ENCODE peak calls at places on chromosome 12, in nine cellular contexts. H, E, D, N, C, Q, W, R and M are unnamed samples.

GRCh38 chr12:132210223-132211055 is 66.2 kb downstream of the NOC4L start:
- DNase-seq in N (peak), R (no peak), W (no peak), E (no peak), C (no peak), Q (no peak), H (no peak), D (no peak), M (no peak)

GRCh38 chr12:67650528-67651379 is 2.2 kb downstream of the DYRK2 start:
- DNase-seq in C (no peak), E (no peak), N (no peak), R (no peak), Q (no peak), W (no peak), H (no peak), D (no peak), M (no peak)

GRCh38 chr12:48999371-49000131 is at the start of gene DDN:
- DNase-seq in H (no peak), N (no peak), R (peak), C (no peak), Q (no peak), D (no peak), E (peak), W (no peak), M (no peak)

GRCh38 chr12:109462868-109463692 is 14.0 kb downstream of the KCTD10 start:
- DNase-seq in E (peak), W (peak), N (peak), D (peak), R (no peak), Q (no peak), C (peak), H (no peak), M (no peak)

GRCh38 chr12:109744991-109745942 is 31.6 kb downstream of the FAM222A start:
- DNase-seq in H (no peak), W (peak), C (peak), E (peak), R (no peak), Q (no peak), D (no peak), N (peak), M (no peak)

GRCh38 chr12:47970843-47971242 is 7.4 kb downstream of the TMEM106C start:
- DNase-seq in D (no peak), H (no peak), Q (no peak), N (no peak), W (no peak), E (no peak), C (no peak), R (no peak), M (no peak)

GRCh38 chr12:50057000-50057841 is at the start of gene ASIC1:
- DNase-seq in N (peak), R (peak), W (peak), H (peak), Q (peak), D (no peak), E (peak), C (peak), M (peak)

GRCh38 chr12:13390381-13390856 is 193.9 kb downstream of the EMP1 start:
- DNase-seq in C (peak), E (peak), N (peak), W (peak), Q (peak), R (no peak), H (no peak), D (peak), M (no peak)

GRCh38 chr12:29380536-29381523 is at the start of gene ERGIC2:
- DNase-seq in N (peak), E (peak), R (peak), D (peak), H (peak), C (peak), W (peak), Q (peak), M (peak)

GRCh38 chr12:77031745-77032144 is 33.6 kb downstream of the E2F7 start:
- DNase-seq in D (no peak), E (no peak), R (no peak), N (no peak), W (no peak), C (no peak), Q (no peak), H (no peak), M (no peak)

GRCh38 chr12:132724506-132725220 is 14.0 kb downstream of the PGAM5 start:
- DNase-seq in W (no peak), D (no peak), H (no peak), N (no peak), R (no peak), Q (no peak), C (no peak), E (no peak), M (peak)

GRCh38 chr12:5969974-5970690 is 25.1 kb upstream of the ANO2 start:
- DNase-seq in W (no peak), H (peak), N (no peak), R (no peak), D (no peak), E (no peak), C (no peak), Q (no peak), M (no peak)

GRCh38 chr12:98002887-98003493 is 512.4 kb upstream of the TMPO start:
- DNase-seq in W (peak), H (no peak), Q (no peak), N (peak), E (peak), D (no peak), R (no peak), C (no peak), M (no peak)

GRCh38 chr12:130714091-130714590 is 2.0 kb downstream of the RIMBP2 start:
- DNase-seq in D (no peak), H (no peak), R (no peak), E (peak), Q (no peak), W (peak), C (no peak), N (no peak), M (no peak)

GRCh38 chr12:108307006-108307405 is 32.1 kb downstream of the CMKLR1 start:
- DNase-seq in Q (no peak), D (peak), R (no peak), E (no peak), H (peak), W (no peak), C (no peak), N (no peak), M (no peak)

GRCh38 chr12:102917026-102917787 is at the start of gene PAH:
- DNase-seq in D (no peak), Q (peak), H (no peak), N (peak), C (no peak), R (no peak), E (peak), W (peak), M (no peak)

GRCh38 chr12:48781750-48782456 is 7.0 kb downstream of the ADCY6 start:
- DNase-seq in C (no peak), R (no peak), W (no peak), D (no peak), E (no peak), H (no peak), Q (no peak), N (no peak), M (no peak)

GRCh38 chr12:67811437-67812361 is 163.2 kb downstream of the DYRK2 start:
- DNase-seq in R (no peak), D (no peak), E (no peak), C (no peak), N (no peak), W (no peak), H (no peak), Q (no peak), M (no peak)

GRCh38 chr12:29428630-29429029 is 47.7 kb upstream of the ERGIC2 start:
- DNase-seq in R (no peak), N (peak), E (no peak), Q (no peak), H (no peak), W (no peak), D (peak), C (no peak), M (no peak)

GRCh38 chr12:49792181-49792970 is 35.8 kb downstream of the NCKAP5L start:
- DNase-seq in C (no peak), D (no peak), H (no peak), W (no peak), N (no peak), E (no peak), Q (no peak), R (no peak), M (no peak)

GRCh38 chr12:70719084-70719483 is 81.9 kb upstream of the PTPRB start:
- DNase-seq in W (no peak), E (no peak), R (no peak), N (no peak), H (no peak), D (no peak), Q (no peak), C (no peak), M (no peak)

GRCh38 chr12:75526655-75527511 is 15.5 kb upstream of the KRR1 start:
- DNase-seq in E (no peak), Q (no peak), R (no peak), N (peak), C (no peak), W (peak), D (no peak), H (no peak), M (peak)

GRCh38 chr12:129675947-129676346 is 227.9 kb downstream of the TMEM132D start:
- DNase-seq in E (no peak), Q (no peak), W (no peak), R (no peak), C (no peak), N (no peak), H (no peak), D (no peak), M (no peak)

GRCh38 chr12:21065845-21066244 is 65.1 kb upstream of the SLCO1B1 start:
- DNase-seq in D (no peak), N (peak), W (no peak), E (no peak), C (no peak), H (no peak), R (no peak), Q (no peak), M (no peak)

GRCh38 chr12:55815473-55815872 is 2.1 kb downstream of the SARNP start:
- DNase-seq in C (no peak), H (no peak), E (no peak), W (peak), N (no peak), Q (no peak), R (no peak), D (no peak), M (no peak)

GRCh38 chr12:47218191-47218654 is 138.5 kb upstream of the AMIGO2 start:
- DNase-seq in E (no peak), D (no peak), C (no peak), N (no peak), R (no peak), H (no peak), Q (no peak), W (no peak), M (no peak)

GRCh38 chr12:4140607-4141301 is 132.8 kb upstream of the CCND2 start:
- DNase-seq in R (no peak), H (peak), C (no peak), W (no peak), E (no peak), D (no peak), Q (no peak), N (no peak), M (no peak)
- TF ChIP-seq CTCF in R (no peak), H (no peak), C (no peak), W (no peak), E (no peak), D (no peak), Q (no peak), N (no peak), M (no peak)

GRCh38 chr12:118064608-118065007 is 3.6 kb upstream of the WSB2 start:
- DNase-seq in Q (no peak), N (no peak), E (no peak), C (no peak), H (no peak), W (no peak), R (no peak), D (no peak), M (no peak)
- TF ChIP-seq CTCF in Q (peak), N (no peak), E (no peak), C (no peak), H (peak), W (peak), R (no peak), D (no peak), M (no peak)

DNA sequence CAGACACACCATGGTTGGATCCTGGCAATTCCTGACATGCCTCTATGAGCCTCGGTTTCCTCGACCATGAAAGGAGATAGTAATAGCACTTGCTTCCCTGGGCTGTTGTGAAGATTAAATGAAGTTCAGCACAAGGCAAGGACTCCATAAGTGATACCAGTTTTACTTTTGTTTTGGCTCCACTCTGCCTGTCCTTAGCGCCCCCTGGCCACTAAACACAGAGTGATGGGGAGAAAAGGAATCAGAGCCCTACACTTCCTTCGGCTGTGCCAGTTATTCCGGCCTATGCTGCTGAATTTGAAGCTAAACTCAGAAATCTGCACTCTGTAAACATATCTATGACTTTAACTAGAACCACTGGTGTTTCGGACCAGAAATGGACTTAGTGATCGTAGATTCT is 173.8 kb downstream of the C12orf75 start:
- DNase-seq in C (no peak), W (no peak), D (no peak), R (no peak), E (no peak), Q (no peak), H (peak), N (no peak), M (no peak)
- TF ChIP-seq CTCF in C (no peak), W (no peak), D (no peak), R (no peak), E (no peak), Q (no peak), H (no peak), N (no peak), M (no peak)

GRCh38 chr12:51160814-51161459 is 12.0 kb downstream of the TFCP2 start:
- DNase-seq in W (no peak), Q (no peak), N (no peak), D (peak), E (no peak), H (peak), C (no peak), R (no peak), M (no peak)
- TF ChIP-seq CTCF in W (no peak), Q (no peak), N (no peak), D (no peak), E (no peak), H (no peak), C (no peak), R (no peak), M (no peak)

GRCh38 chr12:58920102-58920955 is at the start of gene LRIG3:
- DNase-seq in W (peak), R (no peak), Q (peak), D (peak), E (peak), C (peak), N (peak), H (peak), M (no peak)

GRCh38 chr12:58920956-58921861 is 905 bp upstream of the LRIG3 start:
- DNase-seq in Q (no peak), N (peak), R (no peak), E (no peak), C (no peak), W (peak), H (no peak), D (no peak), M (no peak)

GRCh38 chr12:58917699-58918334 is 2.5 kb downstream of the LRIG3 start:
- DNase-seq in C (no peak), R (no peak), D (no peak), W (no peak), E (no peak), N (no peak), Q (no peak), H (no peak), M (no peak)

GRCh38 chr12:58918475-58918874 is 1.8 kb downstream of the LRIG3 start:
- DNase-seq in Q (no peak), R (no peak), H (no peak), E (no peak), D (no peak), C (no peak), N (no peak), W (no peak), M (no peak)

GRCh38 chr12:58919271-58920101 is 818 bp downstream of the LRIG3 start:
- DNase-seq in C (peak), N (no peak), D (no peak), H (no peak), Q (no peak), E (no peak), R (no peak), W (peak), M (no peak)
- TF ChIP-seq CTCF in C (no peak), N (no peak), D (no peak), H (no peak), Q (no peak), E (no peak), R (no peak), W (no peak), M (no peak)

GRCh38 chr12:65878540-65878939 is 54.3 kb downstream of the HMGA2 start:
- DNase-seq in D (no peak), E (no peak), R (no peak), C (no peak), W (no peak), N (peak), Q (no peak), H (no peak), M (no peak)
- TF ChIP-seq CTCF in D (peak), E (no peak), R (no peak), C (no peak), W (no peak), N (no peak), Q (peak), H (peak), M (peak)

DNA sequence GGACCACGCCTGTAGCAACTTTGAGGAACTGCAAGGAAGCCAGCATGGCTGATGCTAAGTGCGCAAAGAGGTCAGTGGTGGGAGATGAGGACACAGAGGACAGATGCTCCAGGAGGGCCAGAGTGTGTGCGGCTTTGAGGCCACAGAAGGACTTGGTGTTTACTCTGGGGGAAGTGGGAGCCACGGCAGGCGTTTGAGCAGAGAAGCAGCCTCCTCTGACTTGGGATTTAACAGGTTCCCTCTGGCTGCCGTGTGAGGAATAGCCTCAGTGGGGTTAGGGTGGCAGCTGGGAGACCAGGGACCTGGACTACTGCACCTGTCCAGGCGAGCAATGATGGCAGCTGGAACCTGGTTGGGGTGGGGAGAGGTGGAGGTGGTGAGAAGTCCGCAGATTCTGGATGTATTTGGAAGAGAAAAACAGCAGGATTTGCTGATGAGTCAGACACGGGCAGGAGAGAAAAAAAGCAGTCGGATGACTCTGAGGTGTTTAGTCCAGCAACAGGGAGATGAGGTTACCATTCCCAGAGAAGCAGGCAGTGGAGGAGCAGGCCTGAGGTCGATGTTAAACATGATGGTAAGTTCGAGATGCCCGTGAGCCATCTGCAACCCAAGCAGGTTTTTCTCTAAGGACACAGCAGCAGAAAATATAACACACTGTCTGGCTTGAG is 143.5 kb downstream of the SCARB1 start:
- DNase-seq in D (no peak), C (no peak), N (no peak), E (no peak), Q (no peak), R (no peak), H (no peak), W (no peak), M (no peak)
- TF ChIP-seq CTCF in D (peak), C (peak), N (peak), E (no peak), Q (no peak), R (no peak), H (peak), W (no peak), M (peak)

GRCh38 chr12:107131832-107132616 is 38.7 kb upstream of the CRY1 start:
- DNase-seq in C (no peak), D (peak), Q (peak), E (no peak), R (no peak), N (peak), W (peak), H (no peak), M (no peak)

GRCh38 chr12:107135177-107135576 is 41.8 kb upstream of the CRY1 start:
- DNase-seq in H (no peak), E (no peak), N (no peak), Q (no peak), D (no peak), C (no peak), R (no peak), W (no peak), M (no peak)

GRCh38 chr12:107133462-107133861 is 40.1 kb upstream of the CRY1 start:
- DNase-seq in H (no peak), E (no peak), N (no peak), D (no peak), R (no peak), W (no peak), Q (no peak), C (no peak), M (no peak)

GRCh38 chr12:107130830-107131760 is 37.7 kb upstream of the CRY1 start:
- DNase-seq in D (no peak), N (no peak), C (no peak), Q (no peak), W (no peak), H (no peak), E (no peak), R (no peak), M (no peak)

GRCh38 chr12:107134558-107134957 is 41.2 kb upstream of the CRY1 start:
- DNase-seq in W (no peak), E (no peak), N (peak), C (no peak), H (no peak), Q (no peak), R (no peak), D (no peak), M (no peak)
- TF ChIP-seq CTCF in W (no peak), E (no peak), N (peak), C (no peak), H (peak), Q (peak), R (no peak), D (no peak), M (peak)

GRCh38 chr12:56839489-56840442 is 76.6 kb downstream of the HSD17B6 start:
- DNase-seq in H (no peak), N (peak), E (peak), D (no peak), C (peak), W (peak), Q (no peak), R (no peak), M (no peak)
- TF ChIP-seq CTCF in H (peak), N (peak), E (no peak), D (peak), C (peak), W (no peak), Q (peak), R (no peak), M (peak)

GRCh38 chr12:3667485-3667884 is 85.4 kb downstream of the CRACR2A start:
- DNase-seq in C (no peak), W (no peak), N (no peak), Q (no peak), H (no peak), R (no peak), D (no peak), E (no peak), M (no peak)
- TF ChIP-seq CTCF in C (no peak), W (no peak), N (no peak), Q (peak), H (no peak), R (no peak), D (no peak), E (no peak), M (peak)